ENCODE peak calls at places on chromosomes 11 and 22, in seven cellular contexts. C is MCF 10A, Y is T-helper 1 cell, H is endodermal cell, M is AG20443, G is iris pigment epithelial cell, O is hepatic stellate cell. F is an unnamed sample.

GRCh38 chr22:43540570-43540969 is 128.8 kb downstream of the MPPED1 start:
- DNase-seq in Y (no peak), C (no peak), H (no peak), O (no peak), M (no peak), G (no peak), F (no peak)

GRCh38 chr11:58573451-58574104 is 2.1 kb downstream of the LPXN start:
- DNase-seq in C (peak), Y (peak), M (peak), O (peak), G (peak), H (no peak), F (peak)

GRCh38 chr11:122032317-122032716 is 83.7 kb downstream of the BLID start:
- DNase-seq in M (peak), C (peak), O (no peak), H (no peak), Y (no peak), G (no peak), F (no peak)

GRCh38 chr22:49590851-49591445 is 236.7 kb downstream of the BRD1 start:
- DNase-seq in Y (no peak), C (no peak), H (no peak), O (no peak), M (no peak), G (no peak), F (no peak)

GRCh38 chr11:94840209-94840608 is 72.1 kb downstream of the AMOTL1 start:
- DNase-seq in M (no peak), G (peak), Y (no peak), O (no peak), C (no peak), H (no peak), F (no peak)

GRCh38 chr11:11789735-11790369 is 51.9 kb upstream of the USP47 start:
- DNase-seq in Y (no peak), H (peak), M (peak), O (peak), C (peak), G (peak), F (no peak)

GRCh38 chr11:115362997-115363396 is 141.2 kb downstream of the CADM1 start:
- DNase-seq in Y (no peak), H (no peak), O (no peak), C (no peak), G (no peak), M (no peak), F (no peak)

GRCh38 chr22:30252411-30253204 is 6.0 kb upstream of the LIF start:
- DNase-seq in H (peak), M (no peak), C (peak), Y (no peak), G (no peak), O (no peak), F (no peak)

GRCh38 chr11:46914363-46914762 is 4.0 kb downstream of the LRP4 start:
- DNase-seq in H (no peak), M (peak), Y (no peak), G (no peak), O (peak), C (no peak), F (no peak)

GRCh38 chr11:22491826-22492225 is 133.8 kb downstream of the FANCF start:
- DNase-seq in C (no peak), M (peak), H (no peak), O (no peak), Y (no peak), G (peak), F (no peak)

GRCh38 chr22:36286096-36286957 is 33.4 kb downstream of the APOL1 start:
- DNase-seq in H (peak), C (peak), M (peak), G (peak), O (peak), Y (peak), F (peak)

GRCh38 chr11:31968774-31969433 is 122.0 kb upstream of the RCN1 start:
- DNase-seq in M (peak), O (peak), H (no peak), Y (no peak), C (peak), G (peak), F (no peak)

GRCh38 chr22:17846326-17846992 is 72.2 kb upstream of the BID start:
- DNase-seq in Y (no peak), C (no peak), M (peak), H (no peak), G (peak), O (no peak), F (no peak)

GRCh38 chr22:20533879-20534265 is 26.5 kb downstream of the MED15 start:
- DNase-seq in H (no peak), M (no peak), O (no peak), C (no peak), Y (no peak), G (no peak), F (no peak)

GRCh38 chr11:71996946-71997345 is 1.8 kb upstream of the IL18BP start:
- DNase-seq in G (no peak), O (no peak), M (no peak), C (no peak), Y (no peak), H (no peak), F (no peak)

GRCh38 chr11:130891326-130891725 is 25.0 kb downstream of the SNX19 start:
- DNase-seq in G (no peak), M (peak), O (no peak), H (no peak), Y (no peak), C (peak), F (no peak)